ENCODE peak calls at places on chromosome 18, in ten cellular contexts. N is esophagus squamous epithelium, Y is IMR-90, X is Caco-2, O is tibial artery, U is K562, P is fibroblast of lung, M is heart left ventricle, K is H1, L is PC-9. S is an unnamed sample. For H3K9me3 and H3K27me3, the result is how much of the 10 kb centered on the place peaks cover.

GRCh38 chr18:25686960-25687520 is 335.1 kb upstream of the ZNF521 start:
- DNase-seq in N (no peak), Y (peak), X (no peak), O (no peak), U (no peak), P (peak), M (no peak), K (no peak), L (no peak), S (no peak)

GRCh38 chr18:48600746-48601090 is 61.9 kb downstream of the CTIF start:
- DNase-seq in N (no peak), Y (peak), X (no peak), O (no peak), U (no peak), P (no peak), M (no peak), K (no peak), L (no peak), S (no peak)

GRCh38 chr18:68997845-68998244 is 200.0 kb downstream of the CCDC102B start:
- DNase-seq in N (no peak), Y (no peak), X (no peak), O (no peak), U (no peak), P (no peak), M (no peak), K (no peak), L (no peak), S (no peak)

GRCh38 chr18:50594931-50595330 is 35.0 kb downstream of the MAPK4 start:
- DNase-seq in N (no peak), Y (no peak), X (no peak), O (no peak), U (no peak), P (peak), M (no peak), K (no peak), L (peak), S (no peak)

GRCh38 chr18:51724790-51725721 is 527.6 kb upstream of the MEX3C start:
- DNase-seq in N (no peak), Y (no peak), X (no peak), O (no peak), U (no peak), P (no peak), M (no peak), K (no peak), L (no peak), S (no peak)

GRCh38 chr18:42174909-42175308 is 219.9 kb downstream of the PIK3C3 start:
- DNase-seq in N (no peak), Y (no peak), X (peak), O (no peak), U (no peak), P (no peak), M (no peak), K (no peak), L (peak), S (no peak)

GRCh38 chr18:2893676-2894075 is 46.9 kb downstream of the EMILIN2 start:
- DNase-seq in N (no peak), Y (no peak), X (no peak), O (no peak), U (no peak), P (no peak), M (no peak), K (no peak), L (no peak), S (no peak)

GRCh38 chr18:13377496-13377895 is 158.9 kb downstream of the LDLRAD4 start:
- DNase-seq in N (no peak), Y (peak), X (no peak), O (no peak), U (no peak), P (no peak), M (peak), K (no peak), L (no peak), S (peak)

GRCh38 chr18:44996261-44996660 is 315.6 kb downstream of the SETBP1 start:
- DNase-seq in N (no peak), Y (no peak), X (no peak), O (no peak), U (no peak), P (no peak), M (no peak), K (no peak), L (no peak), S (no peak)

GRCh38 chr18:709771-710170 is 2.7 kb downstream of the ENOSF1 start:
- DNase-seq in N (no peak), Y (no peak), X (no peak), O (no peak), U (no peak), P (no peak), M (no peak), K (no peak), L (peak), S (no peak)

GRCh38 chr18:8895987-8896619 is 190.7 kb downstream of the MTCL1 start:
- DNase-seq in N (no peak), Y (peak), X (no peak), O (no peak), U (no peak), P (peak), M (no peak), K (no peak), L (no peak), S (no peak)

GRCh38 chr18:28767781-28768211 is 590.9 kb upstream of the CDH2 start:
- DNase-seq in N (no peak), Y (peak), X (no peak), O (no peak), U (no peak), P (peak), M (no peak), K (no peak), L (no peak), S (no peak)

DNA sequence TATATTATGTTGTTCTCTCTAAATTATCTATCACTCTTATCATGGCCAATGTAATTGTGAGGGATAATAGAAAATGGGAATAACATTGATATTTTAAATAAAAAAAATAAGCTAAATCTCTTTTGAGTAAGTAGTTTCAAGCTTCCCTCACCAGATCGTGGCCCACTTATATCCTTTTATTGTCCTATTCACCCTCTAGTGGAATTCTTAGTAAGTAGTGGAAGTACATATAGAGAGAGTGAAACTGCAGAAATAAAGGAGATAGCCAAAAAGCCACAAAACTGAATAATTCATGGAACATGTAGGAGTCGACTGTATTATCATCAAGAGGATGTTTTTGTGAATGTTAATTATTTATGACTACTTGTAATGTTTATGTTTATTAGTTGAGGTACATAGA is 66.1 kb upstream of the DTNA start:
- DNase-seq in N (no peak), Y (peak), X (no peak), O (no peak), U (no peak), P (peak), M (no peak), K (no peak), L (no peak), S (no peak)
- TF ChIP-seq CTCF in N (no peak), Y (peak), X (no peak), O (peak), U (no peak), P (peak), M (no peak), K (no peak), L (no peak), S (no peak)

GRCh38 chr18:14908541-14908940 is 160.6 kb downstream of the ANKRD30B start:
- DNase-seq in N (no peak), Y (no peak), X (no peak), O (no peak), U (no peak), P (no peak), M (no peak), K (no peak), L (no peak), S (no peak)

GRCh38 chr18:14905350-14905749 is 157.4 kb downstream of the ANKRD30B start:
- DNase-seq in N (no peak), Y (no peak), X (no peak), O (no peak), U (no peak), P (no peak), M (no peak), K (no peak), L (no peak), S (no peak)

GRCh38 chr18:14900435-14900834 is 152.5 kb downstream of the ANKRD30B start:
- DNase-seq in N (no peak), Y (no peak), X (no peak), O (no peak), U (no peak), P (no peak), M (no peak), K (no peak), L (no peak), S (no peak)

GRCh38 chr18:14907420-14907819 is 159.4 kb downstream of the ANKRD30B start:
- DNase-seq in N (no peak), Y (no peak), X (no peak), O (no peak), U (no peak), P (no peak), M (no peak), K (no peak), L (no peak), S (no peak)

DNA sequence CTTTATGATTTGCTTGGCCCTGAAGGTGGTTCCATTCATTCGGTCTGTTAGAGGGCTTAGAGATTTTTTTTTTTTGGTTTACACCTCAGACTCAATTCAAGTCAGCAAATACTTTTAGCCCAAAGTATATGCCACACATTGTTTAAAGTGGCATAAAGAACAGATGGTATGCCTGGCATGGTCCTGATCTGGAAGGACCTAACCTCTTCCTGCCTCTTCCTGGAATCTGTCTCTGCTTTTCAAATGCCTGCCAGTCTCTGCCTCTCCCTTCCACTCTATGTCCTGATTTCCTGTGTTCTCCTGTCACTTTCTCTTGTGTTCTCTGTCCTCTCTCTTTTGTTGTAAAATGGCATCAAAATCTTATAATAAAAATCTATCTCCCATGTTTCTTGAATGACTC is 158.0 kb downstream of the ANKRD30B start:
- DNase-seq in N (no peak), Y (no peak), X (no peak), O (no peak), U (no peak), P (no peak), M (no peak), K (no peak), L (no peak), S (no peak)
- H3K9me3 ChIP-seq in N (under half), Y (under half), X (under half), O (under half), U (under half), P (under half), M (under half), K (half or more), L (under half), S (under half)

GRCh38 chr18:46569211-46569610 is 87.8 kb downstream of the LOXHD1 start:
- DNase-seq in N (no peak), Y (no peak), X (no peak), O (no peak), U (no peak), P (no peak), M (no peak), K (no peak), L (no peak), S (no peak)
- H3K27me3 ChIP-seq in N (under half), Y (under half), X (under half), O (under half), U (under half), P (under half), M (under half), K (under half), L (half or more), S (under half)

GRCh38 chr18:79396431-79397287 is 929 bp downstream of the NFATC1 start:
- DNase-seq in N (no peak), Y (peak), X (no peak), O (peak), U (peak), P (peak), M (peak), K (peak), L (no peak), S (no peak)
- TF ChIP-seq CTCF in N (no peak), Y (peak), X (no peak), O (no peak), U (peak), P (no peak), M (no peak), K (peak), L (no peak), S (no peak)

GRCh38 chr18:72458256-72458655 is 85.9 kb downstream of the CBLN2 start:
- DNase-seq in N (no peak), Y (no peak), X (no peak), O (no peak), U (no peak), P (no peak), M (no peak), K (no peak), L (no peak), S (no peak)

GRCh38 chr18:72456802-72457201 is 87.3 kb downstream of the CBLN2 start:
- DNase-seq in N (no peak), Y (peak), X (no peak), O (no peak), U (no peak), P (peak), M (no peak), K (no peak), L (no peak), S (no peak)

DNA sequence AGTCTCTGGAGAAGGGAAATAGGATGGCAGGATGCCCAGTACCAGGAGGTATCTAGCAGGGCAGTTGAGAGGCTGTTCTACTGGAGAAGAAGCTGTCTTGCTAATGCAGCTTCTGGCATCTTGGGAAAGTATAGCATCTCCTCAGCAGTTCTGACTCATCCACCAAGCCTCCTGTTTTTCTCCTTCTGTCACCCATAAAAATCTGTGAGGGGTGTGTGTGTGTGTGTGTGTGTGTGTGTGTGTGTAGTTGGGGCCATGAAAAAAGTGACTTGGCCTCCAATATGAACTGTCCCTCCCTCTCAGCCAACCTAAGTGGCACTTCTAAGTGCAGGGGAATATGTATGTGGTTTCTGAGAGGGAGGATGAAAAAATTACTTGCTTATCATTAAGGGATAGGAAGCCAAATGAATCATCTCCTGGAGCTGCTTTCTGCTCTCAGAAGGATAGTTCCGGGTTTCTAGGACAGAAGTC is 83.9 kb downstream of the CBLN2 start:
- DNase-seq in N (no peak), Y (peak), X (no peak), O (no peak), U (no peak), P (peak), M (no peak), K (no peak), L (no peak), S (no peak)
- H3K9me3 ChIP-seq in N (under half), Y (under half), X (under half), O (under half), U (under half), P (under half), M (under half), K (half or more), L (under half), S (under half)

GRCh38 chr18:58536534-58537271 is 92.2 kb downstream of the ALPK2 start:
- DNase-seq in N (no peak), Y (no peak), X (no peak), O (no peak), U (no peak), P (no peak), M (no peak), K (no peak), L (no peak), S (peak)
- H3K27me3 ChIP-seq in N (under half), Y (under half), X (under half), O (under half), U (under half), P (under half), M (under half), K (under half), L (under half), S (under half)

GRCh38 chr18:10012526-10012925 is 98.7 kb downstream of the VAPA start:
- DNase-seq in N (no peak), Y (no peak), X (no peak), O (no peak), U (no peak), P (no peak), M (no peak), K (no peak), L (no peak), S (peak)

GRCh38 chr18:10017048-10017447 is 103.2 kb downstream of the VAPA start:
- DNase-seq in N (no peak), Y (no peak), X (no peak), O (no peak), U (no peak), P (no peak), M (no peak), K (no peak), L (no peak), S (no peak)

GRCh38 chr18:10013621-10014543 is 100.1 kb downstream of the VAPA start:
- DNase-seq in N (no peak), Y (no peak), X (peak), O (no peak), U (no peak), P (no peak), M (peak), K (no peak), L (no peak), S (no peak)

GRCh38 chr18:10015288-10015701 is 101.5 kb downstream of the VAPA start:
- DNase-seq in N (no peak), Y (peak), X (peak), O (no peak), U (peak), P (no peak), M (no peak), K (no peak), L (peak), S (no peak)

DNA sequence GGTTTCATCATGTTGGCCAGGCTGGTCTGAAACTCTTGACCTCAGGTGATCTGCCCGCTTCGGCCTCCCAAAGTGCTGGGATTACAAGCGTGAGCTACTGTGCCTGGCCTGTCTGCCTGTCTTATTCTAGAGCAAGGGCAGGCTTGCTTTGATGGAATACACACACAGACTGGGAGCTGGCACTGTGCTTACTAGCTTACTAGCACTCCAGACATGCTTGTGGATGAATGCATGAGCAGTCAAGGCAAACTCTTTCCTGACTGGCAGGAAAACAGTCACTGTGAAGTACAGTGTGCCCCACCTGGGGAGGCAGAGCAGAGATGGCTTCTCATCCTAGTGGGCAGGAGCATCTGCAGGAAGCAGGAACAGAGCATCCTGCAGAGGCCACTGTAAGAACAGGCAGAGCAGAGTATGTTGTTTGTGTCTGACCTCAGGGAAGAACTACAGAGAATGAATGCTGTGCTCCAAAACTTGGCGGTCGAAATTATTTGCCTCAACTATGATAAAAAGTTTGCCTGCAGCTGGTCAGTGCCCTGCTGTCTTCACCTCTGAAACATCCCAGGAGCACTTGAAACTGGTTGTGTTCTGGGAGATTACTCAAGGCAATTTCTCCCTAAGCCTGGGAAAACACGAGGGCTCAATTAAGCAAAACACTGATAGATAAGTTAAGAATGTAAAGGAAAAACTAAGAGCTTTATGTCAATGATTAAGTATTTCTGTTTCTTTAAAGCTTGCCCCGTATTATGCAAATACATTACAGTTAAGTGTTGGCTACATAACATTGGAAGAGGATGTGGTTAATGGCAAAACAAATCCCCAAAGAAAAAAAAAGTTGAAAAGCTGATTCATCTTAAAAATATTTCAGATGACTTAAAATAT is 102.4 kb downstream of the VAPA start:
- DNase-seq in N (no peak), Y (peak), X (peak), O (no peak), U (no peak), P (peak), M (peak), K (no peak), L (peak), S (no peak)
- TF ChIP-seq CTCF in N (no peak), Y (peak), X (no peak), O (no peak), U (no peak), P (peak), M (no peak), K (peak), L (no peak), S (peak)